ENCODE peak calls at places on chromosomes 4 and X, in seven cellular contexts. Y, A, D, N, U, B and I are unnamed samples.

GRCh38 chr4:16056681-16057400 is 27.0 kb downstream of the PROM1 start:
- DNase-seq in A (no peak), U (peak), D (no peak), N (no peak), B (peak), Y (no peak), I (no peak)

GRCh38 chrX:65894138-65894537 is 145.7 kb downstream of the VSIG4 start:
- DNase-seq in A (no peak), B (no peak), Y (no peak), N (no peak), D (no peak), U (peak), I (no peak)

GRCh38 chrX:70960728-70961127 is 29.8 kb upstream of the SLC7A3 start:
- DNase-seq in D (no peak), Y (no peak), A (no peak), N (no peak), B (no peak), U (peak), I (no peak)

GRCh38 chr4:2578106-2578505 is 41.7 kb downstream of the FAM193A start:
- DNase-seq in D (no peak), A (no peak), Y (no peak), B (no peak), U (no peak), N (no peak), I (no peak)

GRCh38 chr4:145507636-145508035 is 26.0 kb downstream of the SMAD1 start:
- DNase-seq in D (no peak), Y (no peak), B (peak), N (peak), A (no peak), U (no peak), I (peak)

GRCh38 chrX:16665089-16665488 is 15.1 kb downstream of the S100G start:
- DNase-seq in B (peak), Y (no peak), N (peak), A (no peak), D (no peak), U (no peak), I (no peak)

GRCh38 chrX:23341452-23341851 is 6.8 kb downstream of the PTCHD1 start:
- DNase-seq in B (no peak), D (no peak), N (peak), A (no peak), Y (no peak), U (peak), I (no peak)

GRCh38 chrX:13081385-13082285 is 37.2 kb upstream of the FAM9C start:
- DNase-seq in U (no peak), N (no peak), B (no peak), Y (no peak), A (no peak), D (no peak), I (no peak)

GRCh38 chr4:69497081-69497480 is 1.4 kb upstream of the UGT2B4 start:
- DNase-seq in B (no peak), A (no peak), Y (no peak), U (peak), D (no peak), N (peak), I (no peak)

GRCh38 chrX:107834273-107835201 is 8.9 kb downstream of the MID2 start:
- DNase-seq in B (no peak), D (no peak), U (no peak), N (no peak), Y (no peak), A (no peak), I (no peak)

GRCh38 chr4:184805462-184806245 is 20.1 kb downstream of the ACSL1 start:
- DNase-seq in Y (peak), A (peak), U (peak), B (no peak), N (no peak), D (no peak), I (no peak)

GRCh38 chr4:687048-687974 is 1.6 kb downstream of the SLC49A3 start:
- DNase-seq in U (no peak), D (no peak), A (peak), N (peak), Y (no peak), B (peak), I (peak)

GRCh38 chrX:110139172-110139571 is 136.3 kb downstream of the TMEM164 start:
- DNase-seq in U (no peak), N (no peak), D (no peak), A (no peak), Y (no peak), B (no peak), I (no peak)

GRCh38 chr4:165207431-165208321 is at the start of gene KLHL2:
- DNase-seq in Y (peak), B (peak), N (peak), U (peak), A (peak), D (peak), I (peak)

GRCh38 chr4:77800483-77801259 is 18.5 kb downstream of the CNOT6L start:
- DNase-seq in D (no peak), N (peak), A (no peak), U (no peak), Y (no peak), B (peak), I (no peak)

GRCh38 chr4:25061602-25062001 is 30.9 kb upstream of the LGI2 start:
- DNase-seq in D (no peak), U (no peak), A (no peak), B (no peak), N (no peak), Y (no peak), I (no peak)